ENCODE peak calls at places on chromosomes 11 and 22, in ten cellular contexts. H is left ventricle myocardium inferior; W is CD4-positive, CD25-positive, alpha-beta regulatory T cell; V is CD4-positive, alpha-beta memory T cell; K is CD8-positive, alpha-beta memory T cell; L is aorta; A is heart left ventricle; X is heart right ventricle; O is pancreas; E is SK-N-SH. U is an unnamed sample.

GRCh38 chr22:49046000-49046545 is 781.6 kb downstream of the BRD1 start:
- DNase-seq in H (no peak), W (no peak), V (no peak), K (no peak), L (peak), A (no peak), X (no peak), O (no peak), E (no peak), U (no peak)

GRCh38 chr11:13927496-13927895 is 35.0 kb upstream of the SPON1 start:
- DNase-seq in H (no peak), W (no peak), V (no peak), K (no peak), L (no peak), A (no peak), X (no peak), O (no peak), E (no peak), U (no peak)

GRCh38 chr11:64850979-64851567 is 6.6 kb upstream of the CDC42BPG start:
- DNase-seq in H (no peak), W (peak), V (peak), K (peak), L (no peak), A (no peak), X (no peak), O (no peak), E (no peak), U (no peak)

GRCh38 chr22:42978453-42979103 is 36.4 kb downstream of the PACSIN2 start:
- DNase-seq in H (no peak), W (no peak), V (no peak), K (no peak), L (no peak), A (no peak), X (no peak), O (no peak), E (no peak), U (no peak)

GRCh38 chr11:111733655-111734088 is 32.5 kb downstream of the PPP2R1B start:
- DNase-seq in H (no peak), W (no peak), V (no peak), K (no peak), L (peak), A (peak), X (peak), O (no peak), E (no peak), U (no peak)

GRCh38 chr11:1382429-1382828 is 7.3 kb upstream of the BRSK2 start:
- DNase-seq in H (no peak), W (no peak), V (no peak), K (no peak), L (peak), A (peak), X (peak), O (no peak), E (no peak), U (no peak)

GRCh38 chr11:103587951-103588788 is 448.3 kb upstream of the DDI1 start:
- DNase-seq in H (no peak), W (no peak), V (no peak), K (no peak), L (no peak), A (no peak), X (no peak), O (no peak), E (no peak), U (no peak)

GRCh38 chr11:119421941-119422504 is 949 bp downstream of the THY1 start:
- DNase-seq in H (no peak), W (no peak), V (no peak), K (no peak), L (peak), A (no peak), X (no peak), O (no peak), E (peak), U (no peak)

GRCh38 chr11:103591554-103591953 is 444.9 kb upstream of the DDI1 start:
- DNase-seq in H (no peak), W (no peak), V (no peak), K (no peak), L (no peak), A (no peak), X (no peak), O (no peak), E (no peak), U (no peak)

GRCh38 chr11:15199693-15200092 is 85.0 kb downstream of the INSC start:
- DNase-seq in H (peak), W (no peak), V (no peak), K (no peak), L (peak), A (no peak), X (peak), O (peak), E (no peak), U (no peak)

GRCh38 chr22:26901228-26901816 is 243.9 kb downstream of the MIAT start:
- DNase-seq in H (no peak), W (no peak), V (no peak), K (no peak), L (no peak), A (no peak), X (no peak), O (no peak), E (no peak), U (no peak)

GRCh38 chr11:133619973-133620372 is 87.7 kb upstream of the OPCML start:
- DNase-seq in H (no peak), W (no peak), V (no peak), K (no peak), L (no peak), A (no peak), X (no peak), O (no peak), E (peak), U (no peak)

GRCh38 chr22:39469681-39470461 is 13.1 kb downstream of the MGAT3 start:
- DNase-seq in H (no peak), W (no peak), V (no peak), K (no peak), L (no peak), A (no peak), X (no peak), O (no peak), E (peak), U (no peak)

GRCh38 chr22:35140879-35141745 is 75.2 kb downstream of the ISX start:
- DNase-seq in H (no peak), W (no peak), V (no peak), K (no peak), L (no peak), A (no peak), X (no peak), O (no peak), E (peak), U (no peak)

GRCh38 chr11:123139206-123139605 is 55.8 kb downstream of the CLMP start:
- DNase-seq in H (no peak), W (no peak), V (no peak), K (no peak), L (no peak), A (no peak), X (no peak), O (no peak), E (no peak), U (no peak)

GRCh38 chr22:28116261-28116673 is 197.2 kb upstream of the PITPNB start:
- DNase-seq in H (peak), W (no peak), V (no peak), K (no peak), L (peak), A (no peak), X (peak), O (peak), E (no peak), U (no peak)

GRCh38 chr22:46547179-46547882 is 9.9 kb upstream of the CELSR1 start:
- DNase-seq in H (peak), W (no peak), V (no peak), K (no peak), L (peak), A (no peak), X (peak), O (no peak), E (no peak), U (no peak)

GRCh38 chr11:22666700-22667439 is 459 bp downstream of the GAS2 start:
- DNase-seq in H (peak), W (no peak), V (no peak), K (no peak), L (peak), A (peak), X (peak), O (peak), E (peak), U (no peak)

GRCh38 chr11:18352581-18352980 is 30.2 kb downstream of the GTF2H1 start:
- DNase-seq in H (no peak), W (no peak), V (no peak), K (no peak), L (no peak), A (no peak), X (no peak), O (no peak), E (no peak), U (no peak)

DNA sequence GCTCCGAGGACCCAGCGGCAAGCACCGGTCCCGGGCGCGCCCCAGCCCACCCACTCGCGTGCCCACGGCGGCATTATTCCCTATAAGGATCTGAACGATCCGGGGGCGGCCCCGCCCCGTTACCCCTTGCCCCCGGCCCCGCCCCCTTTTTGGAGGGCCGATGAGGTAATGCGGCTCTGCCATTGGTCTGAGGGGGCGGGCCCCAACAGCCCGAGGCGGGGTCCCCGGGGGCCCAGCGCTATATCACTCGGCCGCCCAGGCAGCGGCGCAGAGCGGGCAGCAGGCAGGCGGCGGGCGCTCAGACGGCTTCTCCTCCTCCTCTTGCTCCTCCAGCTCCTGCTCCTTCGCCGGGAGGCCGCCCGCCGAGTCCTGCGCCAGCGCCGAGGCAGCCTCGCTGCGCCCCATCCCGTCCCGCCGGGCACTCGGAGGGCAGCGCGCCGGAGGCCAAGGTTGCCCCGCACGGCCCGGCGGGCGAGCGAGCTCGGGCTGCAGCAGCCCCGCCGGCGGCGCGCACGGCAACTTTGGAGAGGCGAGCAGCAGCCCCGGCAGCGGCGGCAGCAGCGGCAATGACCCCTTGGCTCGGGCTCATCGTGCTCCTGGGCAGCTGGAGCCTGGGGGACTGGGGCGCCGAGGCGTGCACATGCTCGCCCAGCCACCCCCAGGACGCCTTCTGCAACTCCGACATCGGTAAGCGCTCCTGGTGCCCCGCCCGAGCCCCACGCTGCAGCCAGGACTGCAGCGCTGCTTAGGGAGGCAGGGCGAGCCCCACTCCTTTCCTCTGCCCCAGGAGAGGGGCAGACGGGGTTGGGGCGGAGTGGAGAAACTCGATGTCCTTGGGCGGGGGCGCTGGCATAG is at the start of gene TIMP3:
- DNase-seq in H (peak), W (no peak), V (no peak), K (no peak), L (peak), A (peak), X (peak), O (peak), E (peak), U (no peak)
- H3K4me3 ChIP-seq in H (peak), W (no peak), V (no peak), K (no peak), L (peak), A (peak), X (peak), O (peak), E (peak), U (no peak)

GRCh38 chr11:61367406-61367805 is 5.2 kb downstream of the TMEM138 start:
- DNase-seq in H (no peak), W (no peak), V (no peak), K (no peak), L (no peak), A (no peak), X (no peak), O (no peak), E (no peak), U (no peak)

GRCh38 chr11:61362542-61362875 is 335 bp downstream of the TMEM138 start:
- DNase-seq in H (no peak), W (peak), V (peak), K (no peak), L (no peak), A (no peak), X (no peak), O (no peak), E (peak), U (peak)

GRCh38 chr11:61361237-61361636 is 445 bp downstream of the CYB561A3 start:
- DNase-seq in H (no peak), W (no peak), V (no peak), K (peak), L (no peak), A (no peak), X (no peak), O (no peak), E (peak), U (no peak)

GRCh38 chr11:61361686-61362541 is at the start of the genes CYB561A3 and TMEM138:
- DNase-seq in H (peak), W (peak), V (peak), K (peak), L (peak), A (peak), X (peak), O (peak), E (peak), U (peak)

DNA sequence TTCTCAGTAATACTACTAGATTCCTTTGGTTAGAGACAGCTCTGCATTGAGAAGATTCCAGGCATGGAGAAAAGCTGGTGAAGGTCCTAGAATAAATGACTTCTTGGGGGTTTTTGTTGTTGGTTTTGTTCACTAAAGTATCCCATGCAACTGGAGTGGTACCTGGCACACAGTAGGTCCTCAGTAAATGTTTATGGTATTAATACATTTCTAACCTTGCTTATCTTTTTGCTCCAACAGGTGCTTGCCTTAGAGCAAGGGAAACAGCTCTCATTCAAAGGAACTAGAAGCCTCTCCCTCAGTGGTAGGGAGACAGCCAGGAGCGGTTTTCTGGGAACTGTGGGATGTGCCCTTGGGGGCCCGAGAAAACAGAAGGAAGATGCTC is 1.8 kb downstream of the TMEM138 start:
- DNase-seq in H (no peak), W (no peak), V (no peak), K (no peak), L (no peak), A (no peak), X (no peak), O (no peak), E (no peak), U (no peak)
- H3K27ac ChIP-seq in H (no peak), W (no peak), V (no peak), K (no peak), L (no peak), A (no peak), X (no peak), O (no peak), E (no peak), U (no peak)

GRCh38 chr11:65870706-65871681 is 1.6 kb downstream of the EFEMP2 start:
- DNase-seq in H (peak), W (no peak), V (no peak), K (no peak), L (peak), A (peak), X (peak), O (no peak), E (no peak), U (no peak)
- H3K4me3 ChIP-seq in H (peak), W (no peak), V (no peak), K (no peak), L (no peak), A (peak), X (peak), O (no peak), E (peak), U (no peak)

GRCh38 chr22:23898006-23898974 is 4.1 kb downstream of the MIF start:
- DNase-seq in H (no peak), W (no peak), V (no peak), K (no peak), L (no peak), A (no peak), X (no peak), O (no peak), E (no peak), U (no peak)

GRCh38 chr22:23901600-23901999 is 7.4 kb downstream of the MIF start:
- DNase-seq in H (no peak), W (no peak), V (no peak), K (no peak), L (no peak), A (no peak), X (no peak), O (no peak), E (no peak), U (no peak)

GRCh38 chr22:23897320-23897719 is 3.1 kb downstream of the MIF start:
- DNase-seq in H (no peak), W (no peak), V (no peak), K (no peak), L (no peak), A (no peak), X (no peak), O (no peak), E (no peak), U (no peak)

GRCh38 chr22:23896523-23897186 is 2.5 kb downstream of the MIF start:
- DNase-seq in H (no peak), W (no peak), V (no peak), K (no peak), L (no peak), A (no peak), X (no peak), O (no peak), E (no peak), U (no peak)

GRCh38 chr22:23899042-23899745 is 5.0 kb downstream of the MIF start:
- DNase-seq in H (no peak), W (no peak), V (no peak), K (no peak), L (no peak), A (no peak), X (no peak), O (no peak), E (no peak), U (no peak)
- H3K27ac ChIP-seq in H (no peak), W (no peak), V (no peak), K (no peak), L (no peak), A (no peak), X (no peak), O (no peak), E (no peak), U (no peak)

GRCh38 chr11:69818243-69819108 is 740 bp downstream of the FGF3 start:
- DNase-seq in H (no peak), W (no peak), V (no peak), K (no peak), L (no peak), A (no peak), X (no peak), O (no peak), E (peak), U (no peak)
- H3K4me3 ChIP-seq in H (peak), W (no peak), V (no peak), K (no peak), L (no peak), A (no peak), X (no peak), O (no peak), E (no peak), U (no peak)

DNA sequence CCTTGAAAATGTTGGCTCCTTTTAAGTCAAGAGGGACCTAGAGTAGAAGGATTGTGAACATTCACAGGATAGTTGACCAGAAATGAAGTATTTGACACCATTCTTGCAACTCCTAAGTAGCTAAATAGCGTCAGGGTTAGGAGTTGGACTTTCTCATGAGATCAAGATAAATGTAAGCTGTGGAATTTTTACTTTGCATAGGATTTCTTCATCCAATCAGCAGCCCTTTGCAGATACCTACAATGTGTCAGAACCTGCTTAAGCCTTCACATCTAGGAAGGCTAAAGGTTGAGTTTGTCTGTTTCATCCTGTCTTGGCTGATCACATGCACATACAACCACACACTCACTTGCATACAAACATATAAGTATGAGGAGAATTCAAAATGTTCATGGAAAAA is 32.3 kb downstream of the CD44 start:
- DNase-seq in H (no peak), W (no peak), V (no peak), K (no peak), L (no peak), A (no peak), X (no peak), O (no peak), E (no peak), U (no peak)
- H3K27ac ChIP-seq in H (no peak), W (peak), V (peak), K (no peak), L (peak), A (no peak), X (no peak), O (no peak), E (peak), U (no peak)

DNA sequence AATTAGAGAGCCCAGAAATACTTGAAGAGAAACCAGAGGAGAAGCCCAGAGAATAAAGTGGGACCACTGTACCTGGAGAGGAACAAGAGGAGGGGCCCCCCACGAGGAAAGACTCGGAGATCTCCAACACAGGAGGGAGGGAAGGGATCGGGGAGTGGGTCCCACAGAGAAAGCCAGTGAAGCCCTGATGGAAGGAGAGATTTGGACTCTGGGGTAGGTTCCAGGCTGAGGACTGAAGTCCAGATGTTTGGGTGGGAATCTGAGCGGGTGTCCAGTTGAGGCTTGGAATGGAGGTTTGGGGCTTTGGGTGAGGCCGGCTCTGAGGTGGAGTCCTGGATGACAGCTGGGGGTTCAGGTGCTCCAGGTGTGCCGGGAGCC is 32.7 kb downstream of the PDE2A start:
- DNase-seq in H (no peak), W (no peak), V (no peak), K (no peak), L (no peak), A (no peak), X (no peak), O (no peak), E (no peak), U (no peak)
- H3K4me3 ChIP-seq in H (peak), W (no peak), V (no peak), K (no peak), L (no peak), A (peak), X (peak), O (peak), E (no peak), U (no peak)

GRCh38 chr11:78248191-78248590 is 59.5 kb downstream of the USP35 start:
- DNase-seq in H (no peak), W (no peak), V (no peak), K (no peak), L (no peak), A (no peak), X (no peak), O (no peak), E (no peak), U (no peak)

GRCh38 chr11:78253797-78254196 is 65.1 kb downstream of the USP35 start:
- DNase-seq in H (no peak), W (no peak), V (no peak), K (no peak), L (no peak), A (no peak), X (no peak), O (no peak), E (no peak), U (no peak)

GRCh38 chr11:78248903-78249302 is 60.2 kb downstream of the USP35 start:
- DNase-seq in H (no peak), W (no peak), V (no peak), K (no peak), L (no peak), A (no peak), X (no peak), O (no peak), E (no peak), U (no peak)

GRCh38 chr11:78250099-78250498 is 61.4 kb downstream of the USP35 start:
- DNase-seq in H (no peak), W (no peak), V (no peak), K (no peak), L (no peak), A (no peak), X (no peak), O (no peak), E (no peak), U (no peak)

GRCh38 chr11:78251083-78251699 is 62.5 kb downstream of the USP35 start:
- DNase-seq in H (no peak), W (no peak), V (no peak), K (no peak), L (no peak), A (no peak), X (no peak), O (no peak), E (no peak), U (no peak)
- H3K27ac ChIP-seq in H (peak), W (no peak), V (no peak), K (no peak), L (peak), A (peak), X (peak), O (no peak), E (no peak), U (no peak)

GRCh38 chr11:59207988-59208432 is 4.7 kb downstream of the MPEG1 start:
- DNase-seq in H (no peak), W (no peak), V (peak), K (peak), L (no peak), A (no peak), X (no peak), O (no peak), E (peak), U (peak)
- H3K4me3 ChIP-seq in H (peak), W (no peak), V (no peak), K (no peak), L (no peak), A (peak), X (peak), O (peak), E (no peak), U (no peak)

U was measured in CD8-positive, alpha-beta T cell.